ENCODE peak calls at places on chromosome 2, in four cellular contexts. A, M, I and G are unnamed samples.

GRCh38 chr2:232942831-232943230 is 70.2 kb downstream of the NGEF start:
- DNase-seq in M (no peak), I (no peak), A (no peak), G (no peak)

GRCh38 chr2:46058140-46058539 is 239.1 kb upstream of the EPAS1 start:
- DNase-seq in I (no peak), M (no peak), A (no peak), G (no peak)

GRCh38 chr2:215793747-215794595 is 219.4 kb downstream of the MREG start:
- DNase-seq in A (peak; percentile 67), M (peak; percentile 91), I (no peak), G (peak; percentile 92)

GRCh38 chr2:199136681-199137080 is 321.1 kb downstream of the SATB2 start:
- DNase-seq in I (no peak), A (peak; percentile 33), M (peak; percentile 92), G (peak; percentile 67)

GRCh38 chr2:23916727-23917458 is 10.0 kb downstream of the ATAD2B start:
- DNase-seq in M (no peak), A (no peak), I (no peak), G (no peak)

GRCh38 chr2:110688594-110689091 is 10.8 kb upstream of the BUB1 start:
- DNase-seq in I (no peak), M (peak; percentile 17), A (no peak), G (no peak)

GRCh38 chr2:25996844-25997243 is 14.5 kb upstream of the KIF3C start:
- DNase-seq in M (no peak), I (no peak), A (no peak), G (no peak)

GRCh38 chr2:138373993-138374408 is 127.6 kb upstream of the SPOPL start:
- DNase-seq in A (peak; percentile 30), I (no peak), M (peak; percentile 60), G (peak; percentile 18)

GRCh38 chr2:99201959-99202678 is 21.1 kb downstream of the MRPL30 start:
- DNase-seq in M (peak; percentile 13), A (no peak), I (no peak), G (no peak)

GRCh38 chr2:241966671-241967070 is 97.1 kb downstream of the RTP5 start:
- DNase-seq in A (no peak), M (peak; percentile 19), I (peak; percentile 14), G (no peak)

GRCh38 chr2:181857471-181857870 is 34.1 kb upstream of the ITPRID2 start:
- DNase-seq in I (no peak), M (peak; percentile 74), A (no peak), G (no peak)

GRCh38 chr2:230779141-230779523 is 66.5 kb downstream of the CAB39 start:
- DNase-seq in A (no peak), I (no peak), M (no peak), G (no peak)

GRCh38 chr2:180979086-180979934 is 1.1 kb upstream of the UBE2E3 start:
- DNase-seq in I (no peak), M (peak; percentile 90), A (peak; percentile 38), G (peak; percentile 49)

GRCh38 chr2:190407662-190408537 is at the start of gene MFSD6:
- DNase-seq in M (peak; percentile 44), A (no peak), I (peak; percentile 93), G (no peak)

GRCh38 chr2:152615177-152615576 is 102.1 kb downstream of the PRPF40A start:
- DNase-seq in A (no peak), M (no peak), I (no peak), G (no peak)

GRCh38 chr2:217714268-217714643 is 288.5 kb downstream of the TNS1 start:
- DNase-seq in A (no peak), M (peak; percentile 52), I (no peak), G (no peak)

GRCh38 chr2:8657423-8658062 is 24.3 kb upstream of the ID2 start:
- DNase-seq in M (no peak), I (peak; percentile 64), A (no peak), G (no peak)